ENCODE peak calls at places on chromosomes 3 and 15, in ten cellular contexts. S is esophagus squamous epithelium, Y is IMR-90, O is Peyer's patch, G is HCT116, V is K562, X is endothelial cell of umbilical vein, Z is gastrocnemius medialis, M is GM12878, K is heart left ventricle. A is an unnamed sample. For H3K36me3, the result is how much of the 10 kb centered on the place peaks cover.

GRCh38 chr15:67501836-67502461 is 19.0 kb upstream of the C15orf61 start:
- DNase-seq in S (no peak), Y (no peak), O (no peak), G (no peak), V (no peak), X (peak), Z (no peak), M (no peak), K (no peak), A (peak)

GRCh38 chr3:16906679-16907078 is 21.9 kb downstream of the PLCL2 start:
- DNase-seq in S (no peak), Y (peak), O (no peak), G (no peak), V (peak), X (peak), Z (no peak), M (no peak), K (no peak), A (peak)

GRCh38 chr3:86175593-86175992 is 815.4 kb downstream of the VGLL3 start:
- DNase-seq in S (no peak), Y (no peak), O (no peak), G (no peak), V (no peak), X (no peak), Z (no peak), M (no peak), K (no peak), A (no peak)

GRCh38 chr15:69570997-69571396 is 118.4 kb downstream of the RPLP1 start:
- DNase-seq in S (no peak), Y (no peak), O (no peak), G (no peak), V (no peak), X (no peak), Z (no peak), M (no peak), K (no peak), A (no peak)

GRCh38 chr3:5186854-5187151 is 704 bp upstream of the EDEM1 start:
- DNase-seq in S (no peak), Y (peak), O (no peak), G (no peak), V (no peak), X (no peak), Z (no peak), M (no peak), K (no peak), A (no peak)

GRCh38 chr3:62811119-62811518 is 64.1 kb downstream of the CADPS start:
- DNase-seq in S (no peak), Y (no peak), O (no peak), G (no peak), V (no peak), X (no peak), Z (no peak), M (no peak), K (no peak), A (no peak)

GRCh38 chr15:31307270-31308184 is 19.1 kb upstream of the KLF13 start:
- DNase-seq in S (no peak), Y (no peak), O (no peak), G (no peak), V (no peak), X (no peak), Z (no peak), M (no peak), K (peak), A (no peak)

GRCh38 chr3:104429727-104430126 is 937.0 kb upstream of the ALCAM start:
- DNase-seq in S (no peak), Y (no peak), O (no peak), G (no peak), V (no peak), X (no peak), Z (no peak), M (no peak), K (no peak), A (no peak)

GRCh38 chr3:140292684-140293083 is 357.7 kb downstream of the CLSTN2 start:
- DNase-seq in S (no peak), Y (no peak), O (no peak), G (no peak), V (no peak), X (no peak), Z (no peak), M (no peak), K (no peak), A (peak)

GRCh38 chr3:179036626-179037300 is 34.8 kb downstream of the ZMAT3 start:
- DNase-seq in S (no peak), Y (no peak), O (no peak), G (no peak), V (no peak), X (no peak), Z (no peak), M (no peak), K (no peak), A (no peak)

GRCh38 chr3:177589921-177590336 is 392.6 kb upstream of the TBL1XR1 start:
- DNase-seq in S (no peak), Y (peak), O (no peak), G (peak), V (no peak), X (peak), Z (no peak), M (no peak), K (no peak), A (peak)

GRCh38 chr3:52432225-52432624 is 12.7 kb downstream of the SEMA3G start:
- DNase-seq in S (no peak), Y (no peak), O (peak), G (no peak), V (no peak), X (no peak), Z (no peak), M (no peak), K (no peak), A (no peak)

GRCh38 chr15:31328999-31329639 is 2.5 kb downstream of the KLF13 start:
- DNase-seq in S (no peak), Y (no peak), O (peak), G (no peak), V (peak), X (no peak), Z (no peak), M (no peak), K (no peak), A (peak)

GRCh38 chr3:138694287-138695007 is 85.9 kb downstream of the FAIM start:
- DNase-seq in S (no peak), Y (peak), O (no peak), G (peak), V (peak), X (peak), Z (no peak), M (no peak), K (no peak), A (peak)

GRCh38 chr15:67174446-67174845 is 80.0 kb downstream of the AAGAB start:
- DNase-seq in S (no peak), Y (no peak), O (peak), G (no peak), V (no peak), X (no peak), Z (no peak), M (no peak), K (no peak), A (no peak)

GRCh38 chr3:126555795-126556636 is 2.7 kb downstream of the C3orf22 start:
- DNase-seq in S (no peak), Y (no peak), O (peak), G (no peak), V (no peak), X (no peak), Z (no peak), M (no peak), K (peak), A (no peak)

GRCh38 chr15:68191555-68191954 is 13.6 kb downstream of the CALML4 start:
- DNase-seq in S (no peak), Y (no peak), O (no peak), G (no peak), V (no peak), X (no peak), Z (no peak), M (no peak), K (no peak), A (no peak)

GRCh38 chr15:47383102-47383501 is 334.2 kb upstream of the SEMA6D start:
- DNase-seq in S (no peak), Y (no peak), O (no peak), G (no peak), V (no peak), X (no peak), Z (no peak), M (no peak), K (no peak), A (no peak)

GRCh38 chr3:119569156-119569555 is 9.7 kb upstream of the CD80 start:
- DNase-seq in S (no peak), Y (no peak), O (no peak), G (no peak), V (no peak), X (no peak), Z (no peak), M (no peak), K (no peak), A (no peak)

GRCh38 chr3:65591313-65591712 is 447.4 kb downstream of the MAGI1 start:
- DNase-seq in S (no peak), Y (no peak), O (no peak), G (no peak), V (no peak), X (no peak), Z (no peak), M (no peak), K (no peak), A (no peak)

GRCh38 chr15:60580650-60581415 is 101.9 kb upstream of the ICE2 start:
- DNase-seq in S (no peak), Y (no peak), O (no peak), G (no peak), V (no peak), X (no peak), Z (no peak), M (no peak), K (no peak), A (no peak)

GRCh38 chr15:52196891-52197290 is 5.7 kb upstream of the GNB5 start:
- DNase-seq in S (no peak), Y (no peak), O (no peak), G (no peak), V (no peak), X (no peak), Z (no peak), M (no peak), K (no peak), A (no peak)

GRCh38 chr3:187935623-187936156 is 190.4 kb upstream of the BCL6 start:
- DNase-seq in S (no peak), Y (peak), O (no peak), G (no peak), V (no peak), X (no peak), Z (peak), M (peak), K (no peak), A (no peak)

GRCh38 chr3:30440880-30441279 is 165.5 kb upstream of the TGFBR2 start:
- DNase-seq in S (no peak), Y (no peak), O (no peak), G (no peak), V (no peak), X (no peak), Z (peak), M (no peak), K (peak), A (no peak)

GRCh38 chr15:38702178-38702912 is 137.7 kb upstream of the RASGRP1 start:
- DNase-seq in S (no peak), Y (no peak), O (peak), G (no peak), V (no peak), X (no peak), Z (no peak), M (no peak), K (no peak), A (peak)

GRCh38 chr3:50245831-50246516 is 10.0 kb downstream of the GNAI2 start:
- DNase-seq in S (peak), Y (peak), O (peak), G (no peak), V (peak), X (peak), Z (peak), M (no peak), K (peak), A (peak)

GRCh38 chr15:92992712-92993111 is 92.6 kb downstream of the CHD2 start:
- DNase-seq in S (no peak), Y (no peak), O (no peak), G (no peak), V (no peak), X (no peak), Z (peak), M (no peak), K (no peak), A (no peak)

GRCh38 chr3:71056327-71056726 is 527.2 kb downstream of the FOXP1 start:
- DNase-seq in S (no peak), Y (peak), O (no peak), G (no peak), V (no peak), X (peak), Z (no peak), M (no peak), K (no peak), A (no peak)

GRCh38 chr3:48535578-48535977 is 21.0 kb downstream of the PFKFB4 start:
- DNase-seq in S (no peak), Y (no peak), O (no peak), G (no peak), V (no peak), X (no peak), Z (no peak), M (no peak), K (no peak), A (no peak)
- H3K36me3 ChIP-seq in S (under half), Y (half or more), O (half or more), G (under half), V (half or more), X (under half), Z (under half), M (under half), K (under half), A (under half)

DNA sequence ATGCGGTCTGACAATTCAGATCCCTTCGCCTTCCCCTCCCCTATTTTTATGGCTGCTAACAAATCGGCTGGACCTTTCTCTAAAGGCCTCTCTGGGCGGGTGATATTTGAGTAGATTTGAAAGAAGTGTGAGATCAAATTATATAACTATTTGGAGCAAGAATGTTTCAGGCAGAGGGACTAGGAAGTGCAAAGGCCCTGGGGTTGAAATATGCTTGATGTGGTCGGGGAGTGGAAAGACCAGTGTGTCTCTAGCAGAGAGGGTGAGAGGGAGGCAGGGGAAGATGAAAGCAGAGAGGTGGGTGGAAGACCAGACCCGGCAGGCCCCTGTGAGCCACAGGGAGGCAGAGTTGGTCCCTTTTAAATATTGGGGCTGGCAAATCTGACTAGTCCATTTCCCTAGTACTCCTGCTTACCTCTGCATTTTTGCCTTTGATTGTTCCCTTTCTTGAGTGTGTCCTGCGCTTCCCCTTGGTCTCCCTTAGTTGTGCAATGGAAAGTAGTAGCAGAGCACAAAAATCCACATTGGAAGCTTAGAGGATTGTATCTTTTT is 32.3 kb downstream of the SLCO3A1 start:
- DNase-seq in S (no peak), Y (no peak), O (no peak), G (no peak), V (no peak), X (no peak), Z (no peak), M (no peak), K (no peak), A (no peak)
- TF ChIP-seq CTCF in S (no peak), Y (no peak), O (no peak), G (peak), V (no peak), X (no peak), Z (no peak), M (no peak), K (no peak), A (peak)

DNA sequence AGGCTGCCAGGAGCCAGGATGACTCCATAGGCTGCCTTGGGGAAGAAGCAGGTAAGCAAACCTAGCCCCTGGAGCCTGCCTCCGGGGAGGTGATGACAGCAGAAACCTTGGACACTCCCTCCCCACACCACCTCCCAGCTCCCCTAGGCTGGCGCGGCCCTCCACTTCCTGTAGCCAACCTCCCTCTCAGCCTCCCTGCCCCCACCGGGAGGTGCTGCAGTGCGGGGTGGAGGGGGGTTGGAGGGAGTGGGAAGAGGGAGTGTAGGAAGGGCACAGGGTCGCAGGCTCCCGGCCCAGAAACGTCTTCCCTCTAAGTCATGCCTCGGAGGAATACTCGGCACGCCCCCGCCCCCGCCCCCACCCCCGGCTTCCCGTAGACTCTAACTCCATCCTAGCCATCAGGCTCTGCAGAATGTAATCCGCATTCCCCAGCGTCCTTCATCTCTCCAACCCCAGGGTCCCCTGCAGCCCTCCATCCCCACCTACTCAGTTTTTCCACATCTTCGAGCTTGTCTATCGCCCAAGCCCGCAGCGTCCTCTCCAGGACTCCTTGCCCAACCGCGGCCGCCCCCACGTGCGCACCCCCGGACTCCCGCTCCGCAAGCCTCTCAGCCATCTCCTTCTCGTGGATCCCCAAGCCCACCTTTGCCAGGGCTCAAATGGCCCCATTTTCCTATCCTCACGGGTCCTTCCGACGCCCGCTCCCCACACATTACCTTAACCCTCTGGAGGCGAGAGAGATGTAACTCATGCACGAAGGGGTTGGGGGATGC is 539 bp downstream of the LPCAT4 start:
- DNase-seq in S (no peak), Y (peak), O (peak), G (no peak), V (peak), X (peak), Z (no peak), M (no peak), K (peak), A (peak)
- TF ChIP-seq POLR2A in S (peak), Y (no peak), O (peak), G (peak), V (no peak), X (no peak), Z (no peak), M (no peak), K (no peak), A (no peak)

GRCh38 chr15:61987824-61988223 is 72.4 kb downstream of the VPS13C start:
- DNase-seq in S (no peak), Y (no peak), O (no peak), G (no peak), V (no peak), X (no peak), Z (no peak), M (no peak), K (no peak), A (no peak)
- H3K36me3 ChIP-seq in S (under half), Y (under half), O (half or more), G (under half), V (under half), X (under half), Z (under half), M (under half), K (half or more), A (under half)

GRCh38 chr3:142929109-142929508 is 34.4 kb downstream of the PAQR9 start:
- DNase-seq in S (no peak), Y (peak), O (no peak), G (peak), V (peak), X (peak), Z (peak), M (no peak), K (no peak), A (no peak)

GRCh38 chr3:142929890-142930289 is 33.6 kb downstream of the PAQR9 start:
- DNase-seq in S (no peak), Y (no peak), O (no peak), G (no peak), V (peak), X (no peak), Z (no peak), M (no peak), K (no peak), A (no peak)

GRCh38 chr3:142931222-142931621 is 32.3 kb downstream of the PAQR9 start:
- DNase-seq in S (no peak), Y (no peak), O (no peak), G (no peak), V (no peak), X (no peak), Z (no peak), M (no peak), K (no peak), A (no peak)

GRCh38 chr3:142934128-142934896 is 29.2 kb downstream of the PAQR9 start:
- DNase-seq in S (no peak), Y (no peak), O (no peak), G (no peak), V (no peak), X (no peak), Z (no peak), M (no peak), K (no peak), A (no peak)

GRCh38 chr3:142930510-142930909 is 33.0 kb downstream of the PAQR9 start:
- DNase-seq in S (no peak), Y (no peak), O (no peak), G (peak), V (no peak), X (no peak), Z (no peak), M (no peak), K (no peak), A (no peak)
- TF ChIP-seq CTCF in S (no peak), Y (no peak), O (no peak), G (peak), V (peak), X (no peak), Z (no peak), M (no peak), K (no peak), A (no peak)

DNA sequence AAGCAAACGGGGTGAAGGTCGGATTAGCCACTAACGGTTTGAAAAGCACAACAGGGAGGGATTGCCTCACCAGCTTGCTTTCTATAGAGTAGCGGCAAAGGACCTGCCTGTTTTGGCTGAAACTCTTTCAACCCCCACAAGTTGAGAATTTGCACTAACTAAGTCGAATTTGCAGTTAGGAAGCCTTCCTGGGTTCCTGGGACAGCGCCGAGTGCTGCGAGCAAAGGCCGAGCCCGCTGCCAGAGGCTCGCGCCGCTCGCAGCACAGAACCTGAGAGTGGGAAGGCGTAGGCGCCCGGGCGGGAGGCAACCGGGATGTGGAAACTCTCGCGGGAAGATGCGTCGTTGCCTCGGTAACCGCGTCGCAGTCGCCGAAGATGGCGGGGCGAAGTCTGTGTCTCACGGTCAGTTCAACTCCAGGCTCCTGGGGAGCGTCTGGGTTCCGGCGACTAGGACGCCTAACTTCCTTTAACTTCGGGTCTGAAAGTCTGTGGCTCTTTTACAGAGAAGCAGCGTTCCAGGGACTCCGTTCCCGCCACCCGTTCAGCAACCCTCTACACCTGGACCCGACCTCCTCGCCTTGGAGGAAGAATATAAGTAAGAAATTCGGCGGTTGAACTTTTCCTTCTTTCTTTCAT is at the start of gene TEX9:
- DNase-seq in S (peak), Y (peak), O (peak), G (peak), V (peak), X (peak), Z (peak), M (peak), K (peak), A (peak)
- TF ChIP-seq POLR2A in S (peak), Y (no peak), O (peak), G (peak), V (peak), X (no peak), Z (no peak), M (peak), K (no peak), A (no peak)